ENCODE peak calls at places on chromosomes 3 and 15, in seven cellular contexts. One of them, this sample, is unnamed. For H3K4me1, the result is how much of the 10 kb centered on the place peaks cover.

GRCh38 chr3:114080201-114080600 is 23.7 kb downstream of the QTRT2 start:
- DNase-seq in transverse colon: no peak
- DNase-seq in spleen: no peak
- DNase-seq in A549: no peak
- DNase-seq in heart left ventricle: no peak
- DNase-seq in gastrocnemius medialis: no peak
- DNase-seq in esophagus muscularis mucosa: no peak
- DNase-seq in this sample: no peak

GRCh38 chr15:24675332-24676144 is at the start of gene NPAP1:
- DNase-seq in transverse colon: no peak
- DNase-seq in spleen: peak
- DNase-seq in A549: no peak
- DNase-seq in heart left ventricle: no peak
- DNase-seq in gastrocnemius medialis: no peak
- DNase-seq in esophagus muscularis mucosa: no peak
- DNase-seq in this sample: no peak

GRCh38 chr3:10189557-10190374 is 25.0 kb downstream of the IRAK2 start:
- DNase-seq in transverse colon: peak
- DNase-seq in spleen: peak
- DNase-seq in A549: peak
- DNase-seq in heart left ventricle: peak
- DNase-seq in gastrocnemius medialis: peak
- DNase-seq in esophagus muscularis mucosa: peak
- DNase-seq in this sample: peak

GRCh38 chr15:64315136-64315661 is 40.8 kb downstream of the CSNK1G1 start:
- DNase-seq in transverse colon: no peak
- DNase-seq in spleen: no peak
- DNase-seq in A549: no peak
- DNase-seq in heart left ventricle: no peak
- DNase-seq in gastrocnemius medialis: no peak
- DNase-seq in esophagus muscularis mucosa: no peak
- DNase-seq in this sample: no peak

GRCh38 chr3:30146978-30147377 is 459.4 kb upstream of the TGFBR2 start:
- DNase-seq in transverse colon: no peak
- DNase-seq in spleen: no peak
- DNase-seq in A549: no peak
- DNase-seq in heart left ventricle: no peak
- DNase-seq in gastrocnemius medialis: no peak
- DNase-seq in esophagus muscularis mucosa: no peak
- DNase-seq in this sample: no peak

GRCh38 chr15:78438595-78439285 is 724 bp downstream of the IREB2 start:
- DNase-seq in transverse colon: no peak
- DNase-seq in spleen: no peak
- DNase-seq in A549: peak
- DNase-seq in heart left ventricle: peak
- DNase-seq in gastrocnemius medialis: no peak
- DNase-seq in esophagus muscularis mucosa: no peak
- DNase-seq in this sample: no peak

GRCh38 chr15:80709542-80709941 is 14.4 kb downstream of the ABHD17C start:
- DNase-seq in transverse colon: peak
- DNase-seq in spleen: no peak
- DNase-seq in A549: no peak
- DNase-seq in heart left ventricle: no peak
- DNase-seq in gastrocnemius medialis: no peak
- DNase-seq in esophagus muscularis mucosa: no peak
- DNase-seq in this sample: no peak

GRCh38 chr3:39150170-39150802 is 3.1 kb downstream of the CSRNP1 start:
- DNase-seq in transverse colon: no peak
- DNase-seq in spleen: no peak
- DNase-seq in A549: no peak
- DNase-seq in heart left ventricle: peak
- DNase-seq in gastrocnemius medialis: peak
- DNase-seq in esophagus muscularis mucosa: no peak
- DNase-seq in this sample: no peak

GRCh38 chr3:143832433-143832832 is 15.8 kb downstream of the SLC9A9 start:
- DNase-seq in transverse colon: no peak
- DNase-seq in spleen: no peak
- DNase-seq in A549: no peak
- DNase-seq in heart left ventricle: no peak
- DNase-seq in gastrocnemius medialis: no peak
- DNase-seq in esophagus muscularis mucosa: no peak
- DNase-seq in this sample: no peak

GRCh38 chr3:157122116-157122515 is 37.8 kb downstream of the CCNL1 start:
- DNase-seq in transverse colon: no peak
- DNase-seq in spleen: no peak
- DNase-seq in A549: peak
- DNase-seq in heart left ventricle: no peak
- DNase-seq in gastrocnemius medialis: no peak
- DNase-seq in esophagus muscularis mucosa: no peak
- DNase-seq in this sample: no peak

GRCh38 chr3:4306860-4307259 is 3.7 kb downstream of the SETMAR start:
- DNase-seq in transverse colon: no peak
- DNase-seq in spleen: no peak
- DNase-seq in A549: no peak
- DNase-seq in heart left ventricle: no peak
- DNase-seq in gastrocnemius medialis: no peak
- DNase-seq in esophagus muscularis mucosa: no peak
- DNase-seq in this sample: no peak

GRCh38 chr3:52324676-52325075 is 8.6 kb downstream of the DNAH1 start:
- DNase-seq in transverse colon: no peak
- DNase-seq in spleen: no peak
- DNase-seq in A549: no peak
- DNase-seq in heart left ventricle: no peak
- DNase-seq in gastrocnemius medialis: no peak
- DNase-seq in esophagus muscularis mucosa: no peak
- DNase-seq in this sample: no peak

GRCh38 chr15:74375303-74375693 is 7.9 kb upstream of the CYP11A1 start:
- DNase-seq in transverse colon: peak
- DNase-seq in spleen: peak
- DNase-seq in A549: peak
- DNase-seq in heart left ventricle: peak
- DNase-seq in gastrocnemius medialis: peak
- DNase-seq in esophagus muscularis mucosa: peak
- DNase-seq in this sample: peak

GRCh38 chr15:40246496-40247275 is 7.8 kb downstream of the PAK6 start:
- DNase-seq in transverse colon: no peak
- DNase-seq in spleen: no peak
- DNase-seq in A549: no peak
- DNase-seq in heart left ventricle: no peak
- DNase-seq in gastrocnemius medialis: no peak
- DNase-seq in esophagus muscularis mucosa: no peak
- DNase-seq in this sample: peak

GRCh38 chr3:107106316-107106715 is 270.9 kb upstream of the CCDC54 start:
- DNase-seq in transverse colon: no peak
- DNase-seq in spleen: no peak
- DNase-seq in A549: peak
- DNase-seq in heart left ventricle: no peak
- DNase-seq in gastrocnemius medialis: no peak
- DNase-seq in esophagus muscularis mucosa: no peak
- DNase-seq in this sample: no peak

GRCh38 chr3:21641959-21642358 is 109.1 kb downstream of the ZNF385D start:
- DNase-seq in transverse colon: no peak
- DNase-seq in spleen: no peak
- DNase-seq in A549: no peak
- DNase-seq in heart left ventricle: no peak
- DNase-seq in gastrocnemius medialis: no peak
- DNase-seq in esophagus muscularis mucosa: no peak
- DNase-seq in this sample: no peak

GRCh38 chr15:89429986-89430385 is 66.4 kb downstream of the RHCG start:
- DNase-seq in transverse colon: no peak
- DNase-seq in spleen: no peak
- DNase-seq in A549: no peak
- DNase-seq in heart left ventricle: no peak
- DNase-seq in gastrocnemius medialis: no peak
- DNase-seq in esophagus muscularis mucosa: no peak
- DNase-seq in this sample: no peak

GRCh38 chr3:146589899-146590508 is 15.1 kb downstream of the PLSCR5 start:
- DNase-seq in transverse colon: peak
- DNase-seq in spleen: no peak
- DNase-seq in A549: peak
- DNase-seq in heart left ventricle: no peak
- DNase-seq in gastrocnemius medialis: no peak
- DNase-seq in esophagus muscularis mucosa: no peak
- DNase-seq in this sample: no peak

GRCh38 chr3:107753988-107754387 is 231.2 kb downstream of the BBX start:
- DNase-seq in transverse colon: no peak
- DNase-seq in spleen: no peak
- DNase-seq in A549: no peak
- DNase-seq in heart left ventricle: no peak
- DNase-seq in gastrocnemius medialis: no peak
- DNase-seq in esophagus muscularis mucosa: no peak
- DNase-seq in this sample: no peak

GRCh38 chr3:42804831-42805821 is 836 bp upstream of the HIGD1A start:
- DNase-seq in transverse colon: peak
- DNase-seq in spleen: peak
- DNase-seq in A549: no peak
- DNase-seq in heart left ventricle: peak
- DNase-seq in gastrocnemius medialis: peak
- DNase-seq in esophagus muscularis mucosa: no peak
- DNase-seq in this sample: peak

GRCh38 chr15:66389098-66389858 is 2.6 kb downstream of the MAP2K1 start:
- DNase-seq in transverse colon: no peak
- DNase-seq in spleen: no peak
- DNase-seq in A549: no peak
- DNase-seq in heart left ventricle: no peak
- DNase-seq in gastrocnemius medialis: no peak
- DNase-seq in esophagus muscularis mucosa: no peak
- DNase-seq in this sample: no peak
- H3K4me1 ChIP-seq in transverse colon: under half
- H3K4me1 ChIP-seq in spleen: under half
- H3K4me1 ChIP-seq in A549: under half
- H3K4me1 ChIP-seq in heart left ventricle: under half
- H3K4me1 ChIP-seq in gastrocnemius medialis: under half
- H3K4me1 ChIP-seq in esophagus muscularis mucosa: under half
- H3K4me1 ChIP-seq in this sample: under half

GRCh38 chr3:187750041-187750512 is 4.8 kb upstream of the BCL6 start:
- DNase-seq in transverse colon: peak
- DNase-seq in spleen: no peak
- DNase-seq in A549: peak
- DNase-seq in heart left ventricle: peak
- DNase-seq in gastrocnemius medialis: peak
- DNase-seq in esophagus muscularis mucosa: no peak
- DNase-seq in this sample: peak
- TF ChIP-seq POLR2A in transverse colon: peak
- TF ChIP-seq POLR2A in spleen: no peak
- TF ChIP-seq POLR2A in A549: no peak
- TF ChIP-seq POLR2A in heart left ventricle: peak
- TF ChIP-seq POLR2A in gastrocnemius medialis: peak
- TF ChIP-seq POLR2A in esophagus muscularis mucosa: no peak
- TF ChIP-seq POLR2A in this sample: no peak

DNA sequence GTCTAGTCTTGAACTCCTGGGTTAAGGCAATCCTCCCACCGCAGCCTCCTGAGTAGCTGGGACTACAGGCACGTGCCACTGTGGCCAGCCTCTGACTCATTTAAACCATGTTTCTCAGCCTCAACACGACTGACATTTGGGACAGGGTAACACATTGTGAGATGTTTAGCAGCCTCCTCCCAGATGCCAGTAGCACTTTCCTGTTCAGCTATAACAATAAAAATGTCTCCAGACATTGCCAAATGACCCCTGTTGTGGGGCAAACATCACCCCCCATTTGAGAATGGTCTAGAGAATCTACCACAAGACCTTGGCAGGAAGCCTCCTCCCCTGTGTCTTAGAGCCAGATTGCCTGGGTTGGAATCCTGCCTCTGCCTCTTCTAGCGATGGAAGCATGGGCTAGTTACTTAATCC is 8.4 kb downstream of the TMEM40 start:
- DNase-seq in transverse colon: no peak
- DNase-seq in spleen: no peak
- DNase-seq in A549: no peak
- DNase-seq in heart left ventricle: no peak
- DNase-seq in gastrocnemius medialis: no peak
- DNase-seq in esophagus muscularis mucosa: no peak
- DNase-seq in this sample: peak
- H3K4me1 ChIP-seq in transverse colon: under half
- H3K4me1 ChIP-seq in spleen: under half
- H3K4me1 ChIP-seq in A549: under half
- H3K4me1 ChIP-seq in heart left ventricle: under half
- H3K4me1 ChIP-seq in gastrocnemius medialis: under half
- H3K4me1 ChIP-seq in esophagus muscularis mucosa: under half
- H3K4me1 ChIP-seq in this sample: under half

GRCh38 chr3:125109541-125109925 is 53.7 kb upstream of the HEG1 start:
- DNase-seq in transverse colon: no peak
- DNase-seq in spleen: no peak
- DNase-seq in A549: no peak
- DNase-seq in heart left ventricle: no peak
- DNase-seq in gastrocnemius medialis: no peak
- DNase-seq in esophagus muscularis mucosa: peak
- DNase-seq in this sample: no peak

GRCh38 chr3:125107861-125108567 is 52.2 kb upstream of the HEG1 start:
- DNase-seq in transverse colon: no peak
- DNase-seq in spleen: no peak
- DNase-seq in A549: peak
- DNase-seq in heart left ventricle: no peak
- DNase-seq in gastrocnemius medialis: no peak
- DNase-seq in esophagus muscularis mucosa: no peak
- DNase-seq in this sample: no peak

GRCh38 chr3:125107384-125107783 is 51.6 kb upstream of the HEG1 start:
- DNase-seq in transverse colon: no peak
- DNase-seq in spleen: no peak
- DNase-seq in A549: no peak
- DNase-seq in heart left ventricle: no peak
- DNase-seq in gastrocnemius medialis: no peak
- DNase-seq in esophagus muscularis mucosa: no peak
- DNase-seq in this sample: no peak

GRCh38 chr3:125110016-125110875 is 54.4 kb upstream of the HEG1 start:
- DNase-seq in transverse colon: no peak
- DNase-seq in spleen: no peak
- DNase-seq in A549: peak
- DNase-seq in heart left ventricle: no peak
- DNase-seq in gastrocnemius medialis: no peak
- DNase-seq in esophagus muscularis mucosa: peak
- DNase-seq in this sample: no peak

DNA sequence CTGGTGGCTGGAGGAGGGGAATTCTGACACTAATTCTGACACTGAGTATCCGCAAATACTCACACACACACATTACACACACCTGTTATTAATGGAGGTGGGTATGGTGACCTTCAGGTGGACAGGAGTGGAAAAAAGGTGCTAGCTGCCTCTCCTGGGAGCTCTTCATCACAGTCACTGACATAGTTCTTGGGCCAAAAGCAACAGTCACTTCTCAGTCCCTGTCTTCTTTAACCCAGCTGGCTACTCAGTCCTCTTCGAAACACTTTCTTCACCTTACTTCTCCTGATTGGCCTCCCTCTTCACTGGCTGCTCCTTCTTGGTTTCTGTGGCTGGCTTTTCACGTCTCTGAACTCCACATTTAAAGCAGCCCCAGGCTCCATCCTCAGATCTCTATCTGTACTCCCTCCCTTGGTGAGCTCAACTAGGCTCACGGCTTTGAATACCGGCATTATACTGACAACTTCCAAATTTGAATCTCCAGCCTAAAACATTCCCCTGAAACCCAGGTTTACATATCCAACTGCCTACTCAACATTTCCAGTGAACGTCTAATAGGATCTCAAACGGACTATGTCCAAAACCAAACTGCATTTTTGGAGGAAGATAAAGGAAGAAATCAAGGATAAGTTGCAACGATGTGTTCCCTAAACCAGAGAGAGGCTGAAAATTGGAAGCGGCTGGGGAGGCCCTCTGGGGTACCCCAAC is 53.2 kb upstream of the HEG1 start:
- DNase-seq in transverse colon: no peak
- DNase-seq in spleen: no peak
- DNase-seq in A549: no peak
- DNase-seq in heart left ventricle: no peak
- DNase-seq in gastrocnemius medialis: no peak
- DNase-seq in esophagus muscularis mucosa: no peak
- DNase-seq in this sample: no peak
- TF ChIP-seq POLR2A in transverse colon: no peak
- TF ChIP-seq POLR2A in spleen: no peak
- TF ChIP-seq POLR2A in A549: no peak
- TF ChIP-seq POLR2A in heart left ventricle: no peak
- TF ChIP-seq POLR2A in gastrocnemius medialis: no peak
- TF ChIP-seq POLR2A in esophagus muscularis mucosa: no peak
- TF ChIP-seq POLR2A in this sample: no peak